ENCODE peak calls at places on chromosomes 3 and 15, in seven cellular contexts. F is keratinocyte, G is GM23248, O is tibial nerve, S is ovary, R is Caco-2, E is astrocyte. J is an unnamed sample.

GRCh38 chr3:184240384-184241140 is 8.2 kb downstream of the ALG3 start:
- DNase-seq in F (no peak), G (peak; percentile 58), O (no peak), S (no peak), R (peak; percentile 54), E (no peak), J (no peak)

GRCh38 chr15:34084086-34084485 is 17.6 kb downstream of the EMC7 start:
- DNase-seq in F (no peak), G (peak; percentile 94), O (no peak), S (no peak), R (no peak), E (peak; percentile 61), J (no peak)

GRCh38 chr3:187902938-187903337 is 157.7 kb upstream of the BCL6 start:
- DNase-seq in F (no peak), G (peak; percentile 41), O (no peak), S (no peak), R (no peak), E (no peak), J (no peak)

GRCh38 chr15:62291262-62291661 is 126.2 kb upstream of the C2CD4B start:
- DNase-seq in F (no peak), G (no peak), O (no peak), S (no peak), R (no peak), E (no peak), J (no peak)

GRCh38 chr3:17507480-17507879 is 235.0 kb downstream of the TBC1D5 start:
- DNase-seq in F (no peak), G (no peak), O (no peak), S (no peak), R (no peak), E (no peak), J (no peak)

GRCh38 chr15:73985101-73985873 is 6.8 kb downstream of the STOML1 start:
- DNase-seq in F (no peak), G (peak; percentile 68), O (no peak), S (no peak), R (no peak), E (peak; percentile 60), J (no peak)

GRCh38 chr3:79278681-79279080 is 489.1 kb downstream of the ROBO1 start:
- DNase-seq in F (no peak), G (no peak), O (no peak), S (no peak), R (no peak), E (no peak), J (no peak)

GRCh38 chr15:70802629-70803028 is 39.3 kb upstream of the UACA start:
- DNase-seq in F (no peak), G (peak; percentile 59), O (no peak), S (no peak), R (no peak), E (peak; percentile 86), J (no peak)

GRCh38 chr15:81315452-81316203 is 8.3 kb downstream of the STARD5 start:
- DNase-seq in F (no peak), G (no peak), O (no peak), S (no peak), R (no peak), E (no peak), J (peak; percentile 22)

GRCh38 chr3:38726751-38727150 is 77.3 kb upstream of the SCN5A start:
- DNase-seq in F (no peak), G (no peak), O (no peak), S (no peak), R (no peak), E (no peak), J (no peak)

GRCh38 chr15:81181220-81181619 is 15.5 kb upstream of the IL16 start:
- DNase-seq in F (no peak), G (no peak), O (no peak), S (no peak), R (no peak), E (no peak), J (no peak)

GRCh38 chr3:56878046-56878445 is 76.3 kb upstream of the ARHGEF3 start:
- DNase-seq in F (no peak), G (no peak), O (no peak), S (no peak), R (no peak), E (peak; percentile 26), J (peak; percentile 4)

GRCh38 chr15:60091150-60091549 is 87.0 kb downstream of the FOXB1 start:
- DNase-seq in F (peak; percentile 81), G (peak; percentile 92), O (no peak), S (no peak), R (peak; percentile 78), E (peak; percentile 85), J (no peak)

GRCh38 chr3:31952205-31952604 is 28.9 kb downstream of the OSBPL10 start:
- DNase-seq in F (no peak), G (no peak), O (no peak), S (no peak), R (no peak), E (no peak), J (no peak)

GRCh38 chr15:47473857-47474256 is 243.4 kb upstream of the SEMA6D start:
- DNase-seq in F (no peak), G (peak; percentile 7), O (no peak), S (peak; percentile 65), R (no peak), E (peak; percentile 17), J (no peak)

GRCh38 chr15:92113832-92114231 is 260.3 kb downstream of the SLCO3A1 start:
- DNase-seq in F (no peak), G (no peak), O (no peak), S (no peak), R (no peak), E (no peak), J (no peak)

GRCh38 chr15:99956022-99956775 is 223.0 kb upstream of the LYSMD4 start:
- DNase-seq in F (peak; percentile 38), G (no peak), O (no peak), S (no peak), R (no peak), E (no peak), J (no peak)

GRCh38 chr15:39789736-39790135 is 7.1 kb upstream of the FSIP1 start:
- DNase-seq in F (no peak), G (no peak), O (no peak), S (no peak), R (no peak), E (no peak), J (no peak)

GRCh38 chr3:46953265-46954010 is 23.1 kb downstream of the CCDC12 start:
- DNase-seq in F (no peak), G (no peak), O (no peak), S (no peak), R (no peak), E (no peak), J (no peak)

GRCh38 chr3:124826703-124827102 is 60.5 kb downstream of the ITGB5 start:
- DNase-seq in F (no peak), G (peak; percentile 94), O (no peak), S (no peak), R (no peak), E (peak; percentile 95), J (no peak)

GRCh38 chr15:48147358-48147757 is 26.6 kb downstream of the SLC24A5 start:
- DNase-seq in F (no peak), G (no peak), O (no peak), S (no peak), R (no peak), E (no peak), J (no peak)

GRCh38 chr3:16249336-16249735 is 15.4 kb downstream of the DPH3 start:
- DNase-seq in F (no peak), G (peak; percentile 67), O (no peak), S (no peak), R (peak; percentile 19), E (no peak), J (no peak)

GRCh38 chr3:147651107-147651506 is 241.9 kb downstream of the ZIC1 start:
- DNase-seq in F (no peak), G (peak; percentile 53), O (no peak), S (no peak), R (no peak), E (peak; percentile 16), J (no peak)

GRCh38 chr3:59212128-59212764 is 162.4 kb upstream of the CFAP20DC start:
- DNase-seq in F (no peak), G (peak; percentile 72), O (no peak), S (no peak), R (peak; percentile 35), E (peak; percentile 25), J (no peak)

GRCh38 chr3:12584091-12584490 is 27.2 kb downstream of the MKRN2 start:
- DNase-seq in F (no peak), G (no peak), O (no peak), S (no peak), R (no peak), E (no peak), J (no peak)

GRCh38 chr15:62447742-62448141 is 282.7 kb upstream of the C2CD4B start:
- DNase-seq in F (no peak), G (no peak), O (no peak), S (no peak), R (no peak), E (no peak), J (no peak)

GRCh38 chr3:152058906-152059305 is 185.5 kb downstream of the SUCNR1 start:
- DNase-seq in F (no peak), G (no peak), O (no peak), S (no peak), R (no peak), E (peak; percentile 56), J (no peak)

GRCh38 chr15:75397494-75397893 is 29.1 kb upstream of the MAN2C1 start:
- DNase-seq in F (no peak), G (peak; percentile 64), O (no peak), S (no peak), R (no peak), E (peak; percentile 44), J (no peak)
- H3K36me3 ChIP-seq in F (peaks cover 28% of the 10 kb centered on the region), G (peaks cover 64% of the 10 kb centered on the region), O (peaks cover 97% of the 10 kb centered on the region), S (no peaks in the 10 kb centered on the region), R (peaks cover 1% of the 10 kb centered on the region), E (peaks cover 62% of the 10 kb centered on the region), J (peaks cover 85% of the 10 kb centered on the region)

DNA sequence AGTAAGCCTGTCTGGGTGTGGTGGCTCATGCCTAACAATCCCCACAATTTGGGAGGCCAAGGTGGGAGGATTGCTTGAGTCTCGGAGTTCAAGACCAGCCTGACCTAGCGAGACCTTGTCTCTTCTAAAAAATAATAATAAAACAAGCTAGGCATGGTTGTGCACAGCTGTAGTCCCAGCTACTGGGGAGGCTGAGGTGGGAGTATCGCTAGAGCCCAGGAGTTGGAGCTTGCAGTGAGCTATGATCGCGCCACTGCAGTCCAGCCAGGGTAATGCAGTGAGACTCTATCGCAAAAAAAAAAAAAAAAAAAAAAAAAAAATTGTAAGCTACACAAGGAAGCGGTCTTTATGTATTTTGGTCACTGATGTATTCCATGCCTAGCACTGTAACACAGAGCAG is 242.4 kb upstream of the WNT5A start:
- DNase-seq in F (no peak), G (no peak), O (no peak), S (no peak), R (no peak), E (no peak), J (no peak)
- H3K4me3 ChIP-seq in F (no peak overlapping the region), G (no peak overlapping the region), O (no peak overlapping the region), S (no peak overlapping the region), R (no peak overlapping the region), E (no peak overlapping the region), J (no peak overlapping the region)

GRCh38 chr3:126087552-126088175 is 3.7 kb upstream of the SLC41A3 start:
- DNase-seq in F (no peak), G (no peak), O (no peak), S (no peak), R (no peak), E (no peak), J (no peak)
- H3K36me3 ChIP-seq in F (no peaks in the 10 kb centered on the region), G (no peaks in the 10 kb centered on the region), O (peaks cover 3% of the 10 kb centered on the region), S (no peaks in the 10 kb centered on the region), R (no peaks in the 10 kb centered on the region), E (no peaks in the 10 kb centered on the region), J (no peaks in the 10 kb centered on the region)

GRCh38 chr3:45597166-45597565 is 2.6 kb downstream of the LIMD1 start:
- DNase-seq in F (no peak), G (peak; percentile 71), O (no peak), S (no peak), R (no peak), E (peak; percentile 76), J (no peak)
- H3K4me3 ChIP-seq in F (no peak overlapping the region), G (peak overlapping the region; percentile 74), O (peak overlapping the region; percentile 55), S (no peak overlapping the region), R (no peak overlapping the region), E (peak overlapping the region; percentile 32), J (peak overlapping the region; percentile 35)

J was measured in effector memory CD4-positive, alpha-beta T cell.